ENCODE peak calls at places on chromosomes 12 and 14, in seven cellular contexts. C is psoas muscle, A is H9, N is endothelial cell of umbilical vein, I is thoracic aorta, Q is body of pancreas, V is left lung. G is an unnamed sample.
A peak's percentile ranks its signal among the peaks of the same experiment; 100 is the strongest.

GRCh38 chr12:111314949-111315539 is 53.9 kb downstream of the PHETA1 start:
- DNase-seq in C (no peak), A (no peak), N (peak; percentile 56), I (no peak), Q (no peak), V (no peak), G (no peak)

GRCh38 chr14:64184103-64184729 is 110.0 kb downstream of the ESR2 start:
- DNase-seq in C (no peak), A (no peak), N (no peak), I (no peak), Q (peak; percentile 48), V (no peak), G (no peak)

GRCh38 chr12:52699960-52700359 is 3.4 kb downstream of the KRT77 start:
- DNase-seq in C (no peak), A (no peak), N (no peak), I (no peak), Q (no peak), V (no peak), G (no peak)

GRCh38 chr14:67050892-67051291 is 138.3 kb upstream of the GARIN2 start:
- DNase-seq in C (no peak), A (no peak), N (no peak), I (no peak), Q (no peak), V (no peak), G (no peak)

GRCh38 chr12:52307836-52308806 is 13.1 kb downstream of the KRT83 start:
- DNase-seq in C (peak; percentile 78), A (peak; percentile 84), N (peak; percentile 13), I (no peak), Q (peak; percentile 61), V (peak; percentile 56), G (peak; percentile 67)

GRCh38 chr12:130330685-130331084 is 7.0 kb upstream of the PIWIL1 start:
- DNase-seq in C (no peak), A (no peak), N (no peak), I (no peak), Q (no peak), V (no peak), G (no peak)

GRCh38 chr14:85296466-85297210 is 233.3 kb upstream of the FLRT2 start:
- DNase-seq in C (no peak), A (no peak), N (peak; percentile 67), I (no peak), Q (no peak), V (no peak), G (peak; percentile 16)

GRCh38 chr12:40031965-40032364 is 73.9 kb downstream of the SLC2A13 start:
- DNase-seq in C (no peak), A (no peak), N (no peak), I (no peak), Q (peak; percentile 24), V (no peak), G (no peak)

GRCh38 chr12:64400041-64400440 is 4.2 kb upstream of the XPOT start:
- DNase-seq in C (no peak), A (peak; percentile 52), N (no peak), I (no peak), Q (no peak), V (no peak), G (peak; percentile 28)

GRCh38 chr14:39097159-39097558 is 5.9 kb downstream of the SEC23A start:
- DNase-seq in C (no peak), A (no peak), N (peak; percentile 60), I (no peak), Q (no peak), V (no peak), G (no peak)

GRCh38 chr12:94416613-94417012 is 43.1 kb downstream of the CEP83 start:
- DNase-seq in C (no peak), A (no peak), N (no peak), I (no peak), Q (no peak), V (no peak), G (no peak)

GRCh38 chr12:92929957-92930356 is 862 bp upstream of the EEA1 start:
- DNase-seq in C (no peak), A (no peak), N (no peak), I (no peak), Q (no peak), V (no peak), G (no peak)

GRCh38 chr12:52692253-52692652 is 11.1 kb downstream of the KRT77 start:
- DNase-seq in C (no peak), A (peak; percentile 87), N (no peak), I (no peak), Q (no peak), V (no peak), G (no peak)

GRCh38 chr14:83709116-83709515 is 1820.8 kb upstream of the FLRT2 start:
- DNase-seq in C (no peak), A (no peak), N (peak; percentile 23), I (no peak), Q (no peak), V (no peak), G (no peak)

GRCh38 chr14:20179218-20179617 is 11.5 kb upstream of the OR11G2 start:
- DNase-seq in C (no peak), A (no peak), N (no peak), I (no peak), Q (no peak), V (no peak), G (peak; percentile 19)

GRCh38 chr12:19979584-19979983 is 388.8 kb upstream of the PDE3A start:
- DNase-seq in C (no peak), A (no peak), N (peak; percentile 68), I (no peak), Q (no peak), V (no peak), G (no peak)

DNA sequence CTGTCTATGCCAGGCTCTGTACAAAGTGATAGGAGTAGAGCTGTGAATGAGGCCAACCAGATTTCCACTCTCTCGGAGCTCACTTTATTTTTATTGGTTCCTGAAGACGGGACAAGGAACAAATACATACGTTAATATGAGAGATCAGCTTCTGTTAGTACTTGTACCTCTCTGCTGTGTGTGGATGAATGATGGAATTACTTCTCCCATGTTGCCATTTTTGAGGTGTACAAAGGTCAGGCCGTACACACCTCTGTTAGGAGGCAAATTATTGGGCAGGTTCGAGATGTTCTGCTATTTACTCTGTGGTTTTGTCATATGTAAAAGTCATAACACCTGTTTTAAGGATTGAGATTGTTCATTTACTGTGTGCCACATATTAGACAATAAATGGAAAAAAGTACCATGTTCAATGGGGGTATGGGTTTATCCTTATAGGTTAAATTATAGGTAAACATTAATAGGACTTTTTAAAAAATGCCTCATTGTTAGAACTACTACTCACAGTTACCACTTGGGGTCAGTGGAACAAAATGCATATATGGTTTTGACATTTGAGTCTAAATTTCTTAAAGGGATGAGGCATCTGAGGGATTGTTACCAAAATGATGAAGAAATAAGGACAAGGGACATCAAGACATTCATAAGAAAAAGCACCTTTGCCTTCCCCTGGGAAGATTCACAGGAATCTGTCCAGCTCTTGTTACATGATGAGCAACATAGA is 26.9 kb downstream of the WBP11 start:
- DNase-seq in C (no peak), A (no peak), N (no peak), I (no peak), Q (no peak), V (no peak), G (no peak)
- TF ChIP-seq CTCF in C (no peak), A (no peak), N (no peak), I (peak; percentile 14), Q (no peak), V (no peak), G (no peak)

GRCh38 chr14:69081271-69081670 is 71.6 kb downstream of the DCAF5 start:
- DNase-seq in C (no peak), A (no peak), N (no peak), I (no peak), Q (no peak), V (no peak), G (no peak)

GRCh38 chr14:69076341-69076740 is 76.6 kb downstream of the DCAF5 start:
- DNase-seq in C (no peak), A (no peak), N (no peak), I (no peak), Q (no peak), V (no peak), G (no peak)

GRCh38 chr14:69077841-69078240 is 75.1 kb downstream of the DCAF5 start:
- DNase-seq in C (no peak), A (no peak), N (peak; percentile 76), I (no peak), Q (no peak), V (no peak), G (no peak)

GRCh38 chr14:69079188-69079742 is 73.7 kb downstream of the DCAF5 start:
- DNase-seq in C (no peak), A (no peak), N (peak; percentile 94), I (no peak), Q (no peak), V (no peak), G (no peak)

GRCh38 chr14:69079747-69080146 is 73.2 kb downstream of the DCAF5 start:
- DNase-seq in C (no peak), A (no peak), N (no peak), I (no peak), Q (no peak), V (no peak), G (no peak)
- H3K4me1 ChIP-seq in C (peaks cover 30% of the 10 kb centered on the region), A (peaks cover 2% of the 10 kb centered on the region), N (peaks cover 47% of the 10 kb centered on the region), I (peaks cover 37% of the 10 kb centered on the region), Q (peaks cover 27% of the 10 kb centered on the region), V (peaks cover 21% of the 10 kb centered on the region), G (no peaks in the 10 kb centered on the region)

DNA sequence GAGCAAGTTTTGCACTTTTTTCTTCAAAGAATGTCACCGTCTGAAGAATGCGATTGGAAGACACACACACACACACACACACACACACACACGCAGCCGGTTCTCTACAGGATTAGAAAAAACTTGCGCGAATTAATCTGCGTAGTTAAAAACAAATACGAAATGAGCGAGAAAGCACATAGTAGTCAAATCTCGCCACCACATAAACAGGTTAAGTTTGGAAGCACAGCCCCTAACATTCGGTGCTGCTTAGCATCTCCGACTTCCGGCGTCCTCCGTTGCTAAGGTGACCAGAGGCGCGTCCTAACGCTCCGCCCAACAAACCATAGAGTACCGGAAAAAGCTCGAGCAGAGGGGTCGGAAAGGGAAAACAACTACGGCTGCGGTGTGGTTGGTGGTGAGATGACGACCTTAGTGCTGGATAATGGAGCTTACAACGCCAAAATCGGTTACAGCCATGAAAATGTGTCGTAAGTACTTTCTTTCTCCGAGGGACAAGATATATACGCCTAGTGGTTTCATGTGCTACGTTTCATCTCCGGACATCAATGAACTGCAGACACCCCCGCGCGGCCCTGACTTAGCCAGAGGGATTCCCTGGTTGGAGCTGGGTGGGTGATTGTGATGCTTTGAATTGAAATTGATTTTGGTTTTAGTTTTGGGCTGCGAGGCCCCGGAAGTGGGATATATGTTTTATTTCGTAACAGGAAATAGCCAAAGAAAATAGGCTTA is at the start of gene ACTR6:
- DNase-seq in C (peak; percentile 93), A (peak; percentile 97), N (peak; percentile 96), I (peak; percentile 86), Q (peak; percentile 95), V (peak; percentile 96), G (peak; percentile 98)
- TF ChIP-seq CTCF in C (no peak), A (no peak), N (no peak), I (peak; percentile 13), Q (no peak), V (no peak), G (no peak)

DNA sequence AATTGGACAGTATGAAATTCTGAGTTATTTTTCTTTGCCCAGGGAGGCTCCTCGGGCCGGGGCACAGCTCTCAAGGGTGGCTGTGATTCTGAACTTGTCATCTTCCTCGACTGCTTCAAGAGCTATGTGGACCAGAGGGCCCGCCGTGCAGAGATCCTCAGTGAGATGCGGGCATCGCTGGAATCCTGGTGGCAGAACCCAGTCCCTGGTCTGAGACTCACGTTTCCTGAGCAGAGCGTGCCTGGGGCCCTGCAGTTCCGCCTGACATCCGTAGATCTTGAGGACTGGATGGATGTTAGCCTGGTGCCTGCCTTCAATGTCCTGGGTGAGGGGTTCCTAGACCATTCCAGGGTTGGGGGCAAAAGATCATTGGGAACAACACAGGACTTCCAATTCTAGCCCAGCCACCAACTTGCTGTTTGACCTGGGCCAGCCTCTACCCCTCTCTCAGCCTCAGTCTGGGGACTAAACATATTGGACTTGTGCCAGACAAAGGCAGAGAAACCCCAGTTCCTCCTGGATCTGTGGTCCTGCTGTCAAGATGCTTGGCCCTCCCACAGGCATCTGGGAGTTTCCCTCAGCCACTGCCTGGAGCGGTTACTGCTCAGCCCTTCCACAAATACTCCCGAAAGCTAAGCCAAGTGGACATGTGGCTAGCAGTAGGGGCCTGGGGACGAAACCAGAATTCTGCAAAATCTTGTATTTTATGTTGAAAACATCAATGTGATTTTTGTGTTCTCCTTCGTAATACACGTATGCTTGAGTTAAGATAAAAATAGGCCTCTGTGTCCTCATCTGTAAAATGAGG is 3.5 kb downstream of the OAS3 start:
- DNase-seq in C (no peak), A (no peak), N (no peak), I (no peak), Q (no peak), V (no peak), G (no peak)
- H3K4me1 ChIP-seq in C (no peaks in the 10 kb centered on the region), A (no peaks in the 10 kb centered on the region), N (peaks cover 5% of the 10 kb centered on the region), I (peaks cover 17% of the 10 kb centered on the region), Q (peaks cover 14% of the 10 kb centered on the region), V (peaks cover 11% of the 10 kb centered on the region), G (peaks cover 12% of the 10 kb centered on the region)

G was measured in testis.